ENCODE peak calls at places on chromosomes 3 and 15, in eight cellular contexts. T is AG04450; W is ACHN; H is neural progenitor cell; G is stimulated activated CD8-positive, alpha-beta memory T cell treated with anti-CD3 and anti-CD28 coated beads, Interleukin-15, amount 100 ng/mL, for 4 hours; O is HEK293T; B is activated CD4-positive, alpha-beta T cell treated with anti-CD3 and anti-CD28 coated beads for 4 hours; R is activated CD4-positive, alpha-beta memory T cell treated with anti-CD3 and anti-CD28 coated beads for 36 hours. N is an unnamed sample.

GRCh38 chr15:63048115-63048985 is 5.8 kb downstream of the TPM1 start:
- DNase-seq in R (peak), W (peak), H (peak), T (peak), B (peak), O (peak), G (peak), N (no peak)

GRCh38 chr3:46846624-46847542 is 16.4 kb downstream of the MYL3 start:
- DNase-seq in W (no peak), R (peak), H (no peak), B (no peak), O (no peak), T (no peak), G (no peak), N (no peak)

GRCh38 chr15:47718474-47719440 is 1.5 kb downstream of the SEMA6D start:
- DNase-seq in W (no peak), G (no peak), O (peak), B (no peak), R (no peak), T (no peak), H (peak), N (no peak)

GRCh38 chr3:46469680-46470357 is 5.1 kb upstream of the LTF start:
- DNase-seq in B (no peak), G (no peak), T (no peak), R (no peak), W (no peak), O (no peak), H (no peak), N (no peak)

GRCh38 chr3:178255315-178255714 is 280.9 kb upstream of the KCNMB2 start:
- DNase-seq in R (no peak), W (no peak), O (no peak), H (no peak), G (no peak), T (no peak), B (no peak), N (no peak)

GRCh38 chr3:43286886-43287301 is 554 bp downstream of the SNRK start:
- DNase-seq in W (peak), H (peak), B (peak), T (no peak), G (no peak), R (peak), O (peak), N (no peak)

GRCh38 chr15:93210995-93211394 is 122.0 kb upstream of the RGMA start:
- DNase-seq in H (no peak), O (no peak), B (no peak), W (no peak), T (no peak), G (no peak), R (peak), N (no peak)

GRCh38 chr15:39887832-39888231 is 32.2 kb downstream of the GPR176 start:
- DNase-seq in B (no peak), H (no peak), O (no peak), W (peak), T (no peak), G (no peak), R (no peak), N (peak)

GRCh38 chr15:48975713-48976419 is 12.1 kb upstream of the SHC4 start:
- DNase-seq in R (peak), T (no peak), B (peak), H (peak), W (peak), G (peak), O (peak), N (no peak)

GRCh38 chr3:150635526-150635925 is 32.4 kb downstream of the SELENOT start:
- DNase-seq in R (no peak), O (no peak), G (no peak), W (no peak), B (no peak), H (peak), T (no peak), N (no peak)

GRCh38 chr15:57334257-57334656 is 42.0 kb upstream of the CGNL1 start:
- DNase-seq in T (no peak), W (no peak), G (no peak), R (no peak), O (no peak), B (no peak), H (no peak), N (no peak)

GRCh38 chr15:70120954-70121655 is 23.4 kb upstream of the TLE3 start:
- DNase-seq in W (no peak), B (no peak), G (no peak), R (no peak), H (no peak), O (no peak), T (no peak), N (no peak)

N was measured in epithelial cell of proximal tubule.